ENCODE peak calls at places on chromosomes 6 and 20, in six cellular contexts. G is CD4-positive, CD25-positive, alpha-beta regulatory T cell; A is ascending aorta; L is dorsolateral prefrontal cortex; R is WERI-Rb-1; F is GM23248. I is an unnamed sample.

GRCh38 chr6:25472314-25472713 is 179.7 kb upstream of the SCGN start:
- DNase-seq in G (no peak), A (no peak), L (no peak), R (peak; percentile 70), F (peak; percentile 18), I (peak; percentile 20)

GRCh38 chr6:44478158-44478557 is 90.7 kb downstream of the CDC5L start:
- DNase-seq in G (no peak), A (no peak), L (no peak), R (no peak), F (no peak), I (no peak)

GRCh38 chr20:22833851-22834250 is 201.3 kb upstream of the SSTR4 start:
- DNase-seq in G (no peak), A (no peak), L (no peak), R (no peak), F (no peak), I (no peak)

GRCh38 chr20:17061721-17062120 is 165.1 kb upstream of the PCSK2 start:
- DNase-seq in G (no peak), A (no peak), L (no peak), R (no peak), F (no peak), I (no peak)

GRCh38 chr6:79650943-79651342 is 19.8 kb downstream of the SH3BGRL2 start:
- DNase-seq in G (no peak), A (no peak), L (no peak), R (no peak), F (no peak), I (no peak)

GRCh38 chr6:35240838-35241801 is 18.4 kb upstream of the ZNF76 start:
- DNase-seq in G (peak; percentile 62), A (peak; percentile 86), L (peak; percentile 85), R (peak; percentile 86), F (peak; percentile 63), I (peak; percentile 94)

GRCh38 chr20:37383229-37383989 is 37.5 kb downstream of the SRC start:
- DNase-seq in G (no peak), A (peak; percentile 84), L (no peak), R (no peak), F (peak; percentile 88), I (peak; percentile 25)

GRCh38 chr6:7073810-7074525 is 33.8 kb upstream of the RREB1 start:
- DNase-seq in G (peak; percentile 60), A (no peak), L (no peak), R (peak; percentile 6), F (no peak), I (no peak)

GRCh38 chr6:17912521-17912920 is 74.9 kb downstream of the KIF13A start:
- DNase-seq in G (no peak), A (no peak), L (no peak), R (no peak), F (no peak), I (no peak)

GRCh38 chr6:2578729-2579128 is 172.0 kb downstream of the MYLK4 start:
- DNase-seq in G (no peak), A (no peak), L (no peak), R (no peak), F (peak; percentile 35), I (no peak)

GRCh38 chr20:47778398-47779354 is 6.6 kb downstream of the SULF2 start:
- DNase-seq in G (no peak), A (no peak), L (no peak), R (no peak), F (peak; percentile 15), I (no peak)

GRCh38 chr20:43895235-43895634 is 19.4 kb upstream of the TOX2 start:
- DNase-seq in G (no peak), A (no peak), L (no peak), R (no peak), F (peak; percentile 71), I (no peak)

GRCh38 chr6:5710516-5710915 is 296.2 kb downstream of the NRN1 start:
- DNase-seq in G (no peak), A (peak; percentile 41), L (no peak), R (no peak), F (no peak), I (no peak)

GRCh38 chr6:159116343-159116742 is 52.9 kb upstream of the FNDC1 start:
- DNase-seq in G (no peak), A (no peak), L (no peak), R (no peak), F (no peak), I (no peak)

DNA sequence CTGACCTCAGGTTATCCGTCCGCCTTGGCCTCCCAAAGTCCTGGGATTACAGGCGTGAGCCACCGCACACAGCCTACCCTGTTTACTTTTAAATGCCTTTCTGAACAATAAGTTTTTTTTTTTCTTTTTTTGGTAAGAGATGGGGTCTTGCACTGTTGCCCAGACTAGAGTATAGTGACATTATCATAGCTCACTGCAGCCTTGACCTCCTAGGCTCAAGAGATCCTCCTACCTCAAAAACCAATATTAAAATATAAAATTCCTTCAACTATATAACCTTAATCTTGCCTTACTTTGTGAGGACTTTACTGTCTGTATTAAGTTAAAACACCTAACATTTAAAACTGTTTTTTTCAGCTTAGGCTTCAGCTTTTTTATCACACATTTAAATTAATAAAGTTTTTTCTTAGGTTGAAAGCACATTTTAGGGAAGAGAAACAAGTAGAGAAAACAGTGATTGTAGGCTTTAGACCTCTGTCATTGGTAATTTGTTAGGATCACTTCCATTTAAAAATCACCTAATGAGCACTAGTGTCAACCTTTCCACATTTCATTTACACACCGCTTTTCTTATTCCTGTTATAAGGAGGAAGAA is 2.9 kb downstream of the UBR2 start:
- DNase-seq in G (no peak), A (no peak), L (no peak), R (no peak), F (no peak), I (no peak)
- H3K4me3 ChIP-seq in G (peak overlapping the region; percentile 37), A (no peak overlapping the region), L (no peak overlapping the region), R (no peak overlapping the region), F (no peak overlapping the region), I (no peak overlapping the region)

GRCh38 chr20:49303211-49303610 is 25.4 kb upstream of the ZNFX1 start:
- DNase-seq in G (no peak), A (no peak), L (no peak), R (no peak), F (peak; percentile 68), I (no peak)
- H3K4me3 ChIP-seq in G (no peak overlapping the region), A (no peak overlapping the region), L (no peak overlapping the region), R (no peak overlapping the region), F (no peak overlapping the region), I (no peak overlapping the region)

GRCh38 chr6:127483399-127484055 is 24.3 kb upstream of the KIAA0408 start:
- DNase-seq in G (no peak), A (no peak), L (no peak), R (no peak), F (peak; percentile 2), I (peak; percentile 76)

GRCh38 chr6:127482318-127482717 is 23.1 kb upstream of the KIAA0408 start:
- DNase-seq in G (no peak), A (no peak), L (no peak), R (no peak), F (no peak), I (no peak)

GRCh38 chr6:127486934-127487333 is 27.7 kb upstream of the KIAA0408 start:
- DNase-seq in G (no peak), A (no peak), L (no peak), R (no peak), F (no peak), I (no peak)

GRCh38 chr6:127481628-127482027 is 22.4 kb upstream of the KIAA0408 start:
- DNase-seq in G (no peak), A (no peak), L (no peak), R (no peak), F (peak; percentile 32), I (no peak)

GRCh38 chr6:127484207-127484858 is 25.1 kb upstream of the KIAA0408 start:
- DNase-seq in G (peak; percentile 36), A (no peak), L (no peak), R (no peak), F (peak; percentile 69), I (no peak)
- H3K4me3 ChIP-seq in G (peak overlapping the region; percentile 83), A (no peak overlapping the region), L (no peak overlapping the region), R (no peak overlapping the region), F (peak overlapping the region; percentile 67), I (no peak overlapping the region)

GRCh38 chr6:160790028-160790792 is 88.2 kb downstream of the PLG start:
- DNase-seq in G (no peak), A (no peak), L (no peak), R (no peak), F (peak; percentile 21), I (no peak)
- H3K4me3 ChIP-seq in G (no peak overlapping the region), A (no peak overlapping the region), L (no peak overlapping the region), R (no peak overlapping the region), F (no peak overlapping the region), I (peak overlapping the region; percentile 24)

DNA sequence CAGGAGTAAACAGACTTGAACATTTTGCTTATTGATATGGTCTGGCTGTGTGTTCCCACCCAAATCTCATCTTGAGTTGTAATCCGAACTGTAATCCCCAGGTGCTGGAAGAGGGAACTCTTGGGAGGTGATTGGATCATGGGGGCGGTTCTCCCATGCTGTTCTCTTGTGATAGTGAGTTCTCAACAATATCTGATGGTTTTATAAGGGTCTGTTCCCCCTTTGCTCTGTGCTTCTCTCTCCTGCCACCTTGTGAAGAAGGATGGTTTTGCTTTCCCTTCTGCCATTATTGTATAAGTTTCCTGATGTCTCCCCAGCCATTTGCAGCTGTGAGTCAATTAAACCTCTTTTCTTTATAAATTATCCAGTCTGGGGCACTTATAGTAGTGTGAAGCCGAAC is 40.0 kb downstream of the MYLIP start:
- DNase-seq in G (no peak), A (no peak), L (no peak), R (peak; percentile 74), F (peak; percentile 45), I (no peak)
- H3K4me3 ChIP-seq in G (no peak overlapping the region), A (no peak overlapping the region), L (no peak overlapping the region), R (no peak overlapping the region), F (no peak overlapping the region), I (no peak overlapping the region)

GRCh38 chr20:1392443-1392692 is 486 bp downstream of the FKBP1A start:
- DNase-seq in G (no peak), A (no peak), L (no peak), R (no peak), F (peak; percentile 58), I (no peak)

GRCh38 chr20:1391640-1392442 is 1.0 kb downstream of the FKBP1A start:
- DNase-seq in G (no peak), A (no peak), L (no peak), R (no peak), F (peak; percentile 48), I (peak; percentile 63)

GRCh38 chr20:1388706-1389483 is 4.0 kb downstream of the FKBP1A start:
- DNase-seq in G (peak; percentile 31), A (no peak), L (no peak), R (no peak), F (peak; percentile 40), I (peak; percentile 8)

GRCh38 chr20:1389703-1390385 is 3.0 kb downstream of the FKBP1A start:
- DNase-seq in G (no peak), A (no peak), L (no peak), R (no peak), F (peak; percentile 47), I (peak; percentile 26)

GRCh38 chr20:1390552-1391403 is 2.1 kb downstream of the FKBP1A start:
- DNase-seq in G (no peak), A (no peak), L (no peak), R (no peak), F (peak; percentile 40), I (peak; percentile 9)
- H3K4me3 ChIP-seq in G (peak overlapping the region; percentile 88), A (peak overlapping the region; percentile 80), L (peak overlapping the region; percentile 80), R (no peak overlapping the region), F (peak overlapping the region; percentile 91), I (no peak overlapping the region)

I was measured in H7.